ENCODE peak calls at places on chromosomes 7 and 10, in ten cellular contexts. V is H9, I is GM23248, F is IMR-90, O is HCT116, N is mesendoderm, G is colonic mucosa, U is mammary epithelial cell, A is endothelial cell of umbilical vein, P is fibroblast of lung. Y is an unnamed sample.

GRCh38 chr7:130913721-130914588 is 179.9 kb upstream of the KLF14 start:
- DNase-seq in V (no peak), I (peak), F (no peak), O (no peak), N (no peak), G (no peak), U (no peak), A (peak), P (no peak), Y (no peak)

GRCh38 chr7:130274983-130275649 is 8.5 kb downstream of the CPA2 start:
- DNase-seq in V (peak), I (no peak), F (no peak), O (no peak), N (peak), G (no peak), U (no peak), A (no peak), P (no peak), Y (no peak)

GRCh38 chr10:16891375-16892313 is 74.4 kb upstream of the RSU1 start:
- DNase-seq in V (peak), I (peak), F (peak), O (peak), N (peak), G (peak), U (peak), A (peak), P (peak), Y (no peak)

GRCh38 chr7:129535896-129536295 is 33.6 kb downstream of the SMKR1 start:
- DNase-seq in V (no peak), I (no peak), F (no peak), O (no peak), N (no peak), G (no peak), U (no peak), A (no peak), P (no peak), Y (no peak)

GRCh38 chr7:23074443-23075244 is 30.9 kb upstream of the KLHL7 start:
- DNase-seq in V (no peak), I (peak), F (peak), O (no peak), N (no peak), G (no peak), U (no peak), A (peak), P (peak), Y (no peak)

GRCh38 chr10:92755725-92756124 is 66.0 kb downstream of the HHEX start:
- DNase-seq in V (no peak), I (no peak), F (no peak), O (no peak), N (no peak), G (no peak), U (no peak), A (peak), P (no peak), Y (no peak)

GRCh38 chr10:133325761-133326463 is 10.8 kb downstream of the CALY start:
- DNase-seq in V (no peak), I (peak), F (no peak), O (no peak), N (no peak), G (no peak), U (no peak), A (no peak), P (no peak), Y (no peak)

GRCh38 chr10:78849731-78850130 is 219.0 kb upstream of the ZMIZ1 start:
- DNase-seq in V (no peak), I (no peak), F (no peak), O (no peak), N (no peak), G (no peak), U (no peak), A (no peak), P (no peak), Y (no peak)

GRCh38 chr10:114432704-114433103 is 28.4 kb upstream of the AFAP1L2 start:
- DNase-seq in V (no peak), I (no peak), F (peak), O (no peak), N (no peak), G (no peak), U (no peak), A (no peak), P (no peak), Y (no peak)

GRCh38 chr7:31853380-31853779 is 166.4 kb downstream of the PPP1R17 start:
- DNase-seq in V (no peak), I (peak), F (peak), O (no peak), N (peak), G (no peak), U (no peak), A (no peak), P (no peak), Y (no peak)

GRCh38 chr10:71075759-71076472 is 136.5 kb upstream of the UNC5B start:
- DNase-seq in V (peak), I (no peak), F (no peak), O (no peak), N (no peak), G (no peak), U (no peak), A (no peak), P (no peak), Y (no peak)

GRCh38 chr7:121305109-121305508 is 23.7 kb upstream of the WNT16 start:
- DNase-seq in V (no peak), I (peak), F (peak), O (no peak), N (peak), G (no peak), U (no peak), A (no peak), P (peak), Y (no peak)

GRCh38 chr10:19043431-19043830 is 5.2 kb upstream of the MALRD1 start:
- DNase-seq in V (no peak), I (no peak), F (no peak), O (no peak), N (no peak), G (no peak), U (no peak), A (no peak), P (no peak), Y (no peak)

GRCh38 chr10:19048901-19049300 is 300 bp downstream of the MALRD1 start:
- DNase-seq in V (no peak), I (no peak), F (no peak), O (no peak), N (no peak), G (peak), U (no peak), A (no peak), P (no peak), Y (no peak)

GRCh38 chr10:6173203-6173602 is 29.5 kb upstream of the PFKFB3 start:
- DNase-seq in V (peak), I (no peak), F (no peak), O (no peak), N (peak), G (no peak), U (no peak), A (no peak), P (no peak), Y (no peak)

GRCh38 chr7:36711256-36711655 is 13.0 kb downstream of the AOAH start:
- DNase-seq in V (no peak), I (no peak), F (no peak), O (no peak), N (peak), G (no peak), U (no peak), A (no peak), P (no peak), Y (no peak)

GRCh38 chr10:24039331-24039730 is 169.6 kb upstream of the KIAA1217 start:
- DNase-seq in V (no peak), I (no peak), F (no peak), O (no peak), N (no peak), G (no peak), U (no peak), A (no peak), P (no peak), Y (no peak)

GRCh38 chr7:93228302-93228701 is 2.0 kb upstream of the HEPACAM2 start:
- DNase-seq in V (no peak), I (peak), F (peak), O (peak), N (peak), G (peak), U (peak), A (peak), P (peak), Y (peak)

GRCh38 chr7:135517060-135517459 is 7.2 kb upstream of the CNOT4 start:
- DNase-seq in V (no peak), I (no peak), F (no peak), O (no peak), N (no peak), G (no peak), U (no peak), A (no peak), P (no peak), Y (no peak)

GRCh38 chr7:112866424-112866823 is 76.2 kb upstream of the TMEM168 start:
- DNase-seq in V (no peak), I (no peak), F (no peak), O (no peak), N (no peak), G (no peak), U (peak), A (no peak), P (no peak), Y (no peak)

GRCh38 chr7:137670521-137671064 is 176.2 kb downstream of the DGKI start:
- DNase-seq in V (no peak), I (peak), F (peak), O (no peak), N (no peak), G (no peak), U (peak), A (no peak), P (peak), Y (no peak)

GRCh38 chr10:92761576-92761975 is 71.8 kb downstream of the HHEX start:
- DNase-seq in V (no peak), I (peak), F (no peak), O (no peak), N (no peak), G (no peak), U (no peak), A (no peak), P (peak), Y (no peak)

GRCh38 chr7:157400171-157400860 is 63.5 kb downstream of the DNAJB6 start:
- DNase-seq in V (no peak), I (no peak), F (no peak), O (no peak), N (no peak), G (no peak), U (no peak), A (no peak), P (no peak), Y (no peak)

GRCh38 chr7:80145780-80146422 is 11.3 kb downstream of the GNAI1 start:
- DNase-seq in V (no peak), I (peak), F (peak), O (no peak), N (peak), G (no peak), U (peak), A (peak), P (peak), Y (no peak)
- H3K9ac ChIP-seq in V (no peak), I (peak), F (peak), O (peak), N (no peak), G (no peak), U (no peak), A (no peak), P (peak), Y (no peak)

GRCh38 chr7:150686030-150686626 is 622 bp downstream of the GIMAP2 start:
- DNase-seq in V (no peak), I (peak), F (no peak), O (no peak), N (no peak), G (no peak), U (peak), A (peak), P (no peak), Y (no peak)
- H3K27ac ChIP-seq in V (no peak), I (no peak), F (no peak), O (no peak), N (no peak), G (peak), U (no peak), A (peak), P (no peak), Y (peak)

GRCh38 chr7:2806571-2806970 is 37.5 kb downstream of the GNA12 start:
- DNase-seq in V (no peak), I (no peak), F (no peak), O (no peak), N (no peak), G (no peak), U (no peak), A (no peak), P (no peak), Y (no peak)
- H3K9ac ChIP-seq in V (no peak), I (no peak), F (no peak), O (no peak), N (no peak), G (no peak), U (no peak), A (no peak), P (no peak), Y (no peak)

GRCh38 chr10:69407621-69408301 is 9.0 kb downstream of the TACR2 start:
- DNase-seq in V (peak), I (no peak), F (no peak), O (no peak), N (peak), G (no peak), U (no peak), A (peak), P (no peak), Y (no peak)
- H3K27ac ChIP-seq in V (no peak), I (no peak), F (no peak), O (no peak), N (no peak), G (peak), U (no peak), A (no peak), P (peak), Y (no peak)

GRCh38 chr7:6387734-6388294 is 59.9 kb downstream of the DAGLB start:
- DNase-seq in V (no peak), I (no peak), F (no peak), O (no peak), N (no peak), G (no peak), U (no peak), A (no peak), P (no peak), Y (no peak)

GRCh38 chr7:6386779-6387178 is 61.0 kb downstream of the DAGLB start:
- DNase-seq in V (no peak), I (no peak), F (no peak), O (no peak), N (no peak), G (no peak), U (no peak), A (no peak), P (no peak), Y (no peak)

GRCh38 chr7:6384327-6384726 is 63.4 kb downstream of the DAGLB start:
- DNase-seq in V (no peak), I (no peak), F (no peak), O (no peak), N (peak), G (no peak), U (no peak), A (no peak), P (no peak), Y (no peak)

GRCh38 chr7:6385110-6385792 is 62.5 kb downstream of the DAGLB start:
- DNase-seq in V (no peak), I (peak), F (peak), O (peak), N (peak), G (no peak), U (peak), A (peak), P (peak), Y (no peak)

DNA sequence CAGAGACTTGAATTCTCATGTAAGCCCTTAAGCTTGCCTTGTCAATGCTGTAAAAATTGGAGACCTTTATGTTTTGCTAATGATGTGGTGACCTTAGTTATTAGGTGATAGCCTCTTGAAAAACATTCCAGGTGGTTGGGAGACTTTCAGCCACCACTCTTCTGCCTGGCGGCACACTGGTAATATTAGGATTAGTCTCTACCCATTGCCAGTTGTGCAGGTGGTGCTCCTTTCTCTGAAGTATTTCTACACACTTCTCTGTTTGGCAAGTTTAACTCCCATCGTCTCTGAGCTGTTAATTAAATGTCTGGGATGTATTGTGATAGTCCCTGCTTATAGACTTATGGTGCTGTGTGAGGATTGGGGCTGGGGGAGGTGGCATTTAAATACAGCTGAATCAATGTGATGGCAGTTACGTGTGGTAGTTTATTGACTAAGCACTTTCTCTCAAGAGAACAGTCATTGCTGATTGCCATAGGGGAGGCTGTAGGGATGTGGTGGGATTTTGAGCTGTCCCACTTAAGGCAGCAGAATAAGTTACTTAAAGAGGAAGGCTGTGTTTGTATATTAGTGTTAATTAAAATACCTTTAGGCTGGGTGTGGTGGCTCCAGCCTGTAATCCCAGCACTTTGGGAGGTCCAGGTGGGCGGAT is 61.7 kb downstream of the DAGLB start:
- DNase-seq in V (no peak), I (no peak), F (no peak), O (no peak), N (no peak), G (no peak), U (no peak), A (no peak), P (no peak), Y (no peak)
- H3K9ac ChIP-seq in V (no peak), I (peak), F (peak), O (peak), N (no peak), G (no peak), U (peak), A (peak), P (no peak), Y (no peak)

DNA sequence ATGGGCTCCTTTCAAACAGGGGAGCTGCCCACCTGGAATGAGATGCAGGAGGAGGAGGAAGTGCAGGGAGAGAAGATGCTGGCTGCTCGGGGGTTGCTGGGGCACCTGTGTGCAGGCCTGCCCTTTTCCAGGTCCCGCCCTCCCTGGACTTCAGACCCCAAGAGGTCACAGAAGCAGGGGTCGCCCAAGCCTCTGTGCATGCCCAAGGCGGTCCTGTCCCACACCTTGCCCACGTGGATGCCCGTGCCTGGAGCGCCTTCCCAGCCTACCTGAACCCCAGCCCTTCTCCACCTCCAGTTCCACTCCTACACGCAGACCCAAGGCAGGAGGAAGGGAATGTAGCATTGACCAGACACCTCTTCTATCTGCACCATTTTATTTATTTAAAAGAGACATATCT is 71.3 kb downstream of the SH3PXD2A start:
- DNase-seq in V (no peak), I (no peak), F (no peak), O (no peak), N (no peak), G (no peak), U (no peak), A (no peak), P (no peak), Y (no peak)
- H3K27ac ChIP-seq in V (no peak), I (no peak), F (no peak), O (no peak), N (no peak), G (no peak), U (no peak), A (no peak), P (no peak), Y (no peak)

GRCh38 chr7:44100458-44101303 is 3.5 kb upstream of the AEBP1 start:
- DNase-seq in V (no peak), I (peak), F (peak), O (no peak), N (no peak), G (no peak), U (no peak), A (no peak), P (peak), Y (no peak)
- H3K9ac ChIP-seq in V (no peak), I (peak), F (no peak), O (no peak), N (no peak), G (peak), U (no peak), A (no peak), P (no peak), Y (no peak)

DNA sequence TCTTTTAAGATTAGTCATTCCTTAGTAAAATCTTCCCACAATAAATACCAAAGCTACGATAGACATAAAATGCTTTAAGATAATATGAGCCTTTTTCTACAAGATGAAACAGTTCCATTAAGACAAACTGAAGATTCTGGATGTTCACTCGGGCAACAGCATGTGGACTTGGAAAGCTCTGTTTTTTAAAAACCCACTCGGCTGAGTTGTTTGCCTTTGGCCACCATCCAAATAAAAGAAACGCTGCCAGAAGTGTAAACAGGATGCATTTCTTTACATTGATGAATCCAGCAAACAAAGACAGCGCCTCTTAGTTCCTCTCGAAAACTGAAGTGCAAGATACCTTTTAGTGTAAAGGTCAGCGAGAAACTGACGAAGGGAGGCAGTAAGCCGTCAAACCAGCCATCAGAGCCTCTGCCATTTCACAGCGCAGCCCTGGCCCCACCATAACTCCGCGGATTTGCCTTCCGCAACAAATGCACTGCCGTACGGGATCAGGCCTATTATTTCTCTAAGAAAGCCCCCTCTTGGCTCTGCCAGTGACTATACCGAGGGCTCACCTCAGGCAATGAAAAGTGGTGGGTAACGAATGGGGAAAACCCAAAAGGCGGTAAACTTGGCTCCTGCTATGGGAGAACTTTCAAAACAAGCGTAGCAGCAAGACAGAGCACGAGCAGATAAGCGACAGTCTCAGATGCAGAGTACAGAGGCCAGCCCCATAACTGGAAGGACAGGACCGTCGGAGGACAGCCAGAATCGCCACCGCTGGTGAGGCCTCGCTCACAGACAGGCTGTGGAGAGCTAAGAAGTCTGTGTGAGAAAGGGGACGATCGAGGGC is 41.4 kb downstream of the GNA12 start:
- DNase-seq in V (no peak), I (peak), F (peak), O (no peak), N (peak), G (no peak), U (no peak), A (peak), P (peak), Y (no peak)
- H3K27ac ChIP-seq in V (peak), I (peak), F (peak), O (no peak), N (no peak), G (no peak), U (no peak), A (peak), P (peak), Y (peak)

GRCh38 chr7:152969839-152970238 is 210.3 kb downstream of the ACTR3B start:
- DNase-seq in V (no peak), I (no peak), F (no peak), O (no peak), N (no peak), G (no peak), U (no peak), A (no peak), P (no peak), Y (no peak)
- H3K9ac ChIP-seq in V (no peak), I (no peak), F (no peak), O (no peak), N (no peak), G (no peak), U (no peak), A (no peak), P (no peak), Y (no peak)

GRCh38 chr7:73356176-73356575 is 28.2 kb downstream of the FKBP6 start:
- DNase-seq in V (no peak), I (no peak), F (no peak), O (no peak), N (no peak), G (no peak), U (no peak), A (no peak), P (no peak), Y (no peak)

GRCh38 chr7:73359746-73360375 is 31.9 kb downstream of the FKBP6 start:
- DNase-seq in V (no peak), I (no peak), F (no peak), O (no peak), N (no peak), G (no peak), U (no peak), A (no peak), P (no peak), Y (no peak)

GRCh38 chr7:73361340-73361739 is 33.4 kb downstream of the FKBP6 start:
- DNase-seq in V (no peak), I (no peak), F (no peak), O (no peak), N (no peak), G (no peak), U (no peak), A (no peak), P (no peak), Y (no peak)

GRCh38 chr7:73358590-73359275 is 30.8 kb downstream of the FKBP6 start:
- DNase-seq in V (no peak), I (no peak), F (no peak), O (no peak), N (no peak), G (no peak), U (no peak), A (no peak), P (no peak), Y (no peak)

GRCh38 chr7:73359306-73359705 is 31.3 kb downstream of the FKBP6 start:
- DNase-seq in V (no peak), I (no peak), F (no peak), O (no peak), N (no peak), G (no peak), U (no peak), A (no peak), P (no peak), Y (no peak)
- H3K27ac ChIP-seq in V (no peak), I (no peak), F (no peak), O (no peak), N (no peak), G (no peak), U (no peak), A (no peak), P (no peak), Y (no peak)